ENCODE peak calls at places on chromosomes 4 and X, in six cellular contexts. R, C, L, D, N and M are unnamed samples. For H3K4me1, the result is how much of the 10 kb centered on the place peaks cover.

GRCh38 chrX:10017866-10018265 is 50.7 kb downstream of the CLDN34 start:
- DNase-seq in R (no peak), C (no peak), L (no peak), D (no peak), N (no peak), M (no peak)

GRCh38 chr4:5378002-5378401 is 326.7 kb downstream of the STK32B start:
- DNase-seq in R (no peak), C (no peak), L (no peak), D (no peak), N (no peak), M (no peak)

GRCh38 chr4:154781983-154782293 is 866 bp downstream of the RBM46 start:
- DNase-seq in R (no peak), C (no peak), L (no peak), D (no peak), N (no peak), M (no peak)

GRCh38 chrX:43750248-43750676 is 94.2 kb downstream of the MAOA start:
- DNase-seq in R (peak), C (no peak), L (peak), D (peak), N (peak), M (peak)

GRCh38 chrX:10945463-10945862 is 165.7 kb upstream of the HCCS start:
- DNase-seq in R (no peak), C (no peak), L (no peak), D (no peak), N (no peak), M (no peak)

GRCh38 chrX:131734621-131735020 is 190.7 kb downstream of the OR13H1 start:
- DNase-seq in R (no peak), C (peak), L (no peak), D (no peak), N (peak), M (peak)

GRCh38 chr4:89373396-89373795 is 65.8 kb upstream of the GPRIN3 start:
- DNase-seq in R (no peak), C (no peak), L (no peak), D (no peak), N (no peak), M (no peak)

GRCh38 chrX:69896046-69896445 is 153.7 kb downstream of the AWAT2 start:
- DNase-seq in R (no peak), C (no peak), L (no peak), D (no peak), N (no peak), M (no peak)

GRCh38 chr4:85762204-85762884 is 287.4 kb downstream of the ARHGAP24 start:
- DNase-seq in R (no peak), C (no peak), L (no peak), D (no peak), N (peak), M (no peak)

GRCh38 chrX:55014897-55015299 is 14.7 kb downstream of the APEX2 start:
- DNase-seq in R (no peak), C (no peak), L (no peak), D (no peak), N (no peak), M (no peak)

GRCh38 chr4:24116107-24116506 is 226.3 kb upstream of the PPARGC1A start:
- DNase-seq in R (no peak), C (no peak), L (no peak), D (no peak), N (no peak), M (no peak)

GRCh38 chrX:155313766-155314165 is 20.6 kb downstream of the CLIC2 start:
- DNase-seq in R (no peak), C (no peak), L (no peak), D (no peak), N (no peak), M (no peak)

GRCh38 chrX:83845397-83845796 is 15.5 kb upstream of the CYLC1 start:
- DNase-seq in R (no peak), C (no peak), L (no peak), D (no peak), N (no peak), M (no peak)

GRCh38 chr4:112403072-112403945 is 106.1 kb downstream of the ALPK1 start:
- DNase-seq in R (no peak), C (no peak), L (no peak), D (no peak), N (no peak), M (no peak)

GRCh38 chr4:54228064-54228527 is 997 bp upstream of the PDGFRA start:
- DNase-seq in R (no peak), C (no peak), L (peak), D (no peak), N (peak), M (no peak)

GRCh38 chrX:85107407-85107806 is 103.7 kb downstream of the APOOL start:
- DNase-seq in R (no peak), C (no peak), L (no peak), D (no peak), N (no peak), M (no peak)

GRCh38 chr4:129014566-129015509 is 78.5 kb downstream of the SCLT1 start:
- DNase-seq in R (peak), C (no peak), L (no peak), D (no peak), N (no peak), M (no peak)

GRCh38 chr4:113837397-113837796 is 75.9 kb upstream of the CAMK2D start:
- DNase-seq in R (no peak), C (peak), L (no peak), D (no peak), N (no peak), M (no peak)

GRCh38 chr4:110877728-110878382 is 255.0 kb upstream of the PITX2 start:
- DNase-seq in R (no peak), C (no peak), L (no peak), D (no peak), N (no peak), M (no peak)

GRCh38 chr4:19126903-19127302 is 1105.3 kb upstream of the LCORL start:
- DNase-seq in R (no peak), C (no peak), L (no peak), D (no peak), N (no peak), M (no peak)

GRCh38 chr4:100008048-100008447 is 58.0 kb upstream of the H2AZ1 start:
- DNase-seq in R (no peak), C (no peak), L (no peak), D (no peak), N (no peak), M (no peak)

GRCh38 chrX:84865113-84865512 is 138.6 kb upstream of the APOOL start:
- DNase-seq in R (no peak), C (no peak), L (no peak), D (no peak), N (no peak), M (no peak)

GRCh38 chr4:29326004-29326403 is 1394.2 kb upstream of the PCDH7 start:
- DNase-seq in R (no peak), C (no peak), L (no peak), D (no peak), N (no peak), M (no peak)

GRCh38 chrX:9515464-9515863 is 50.6 kb downstream of the TBL1X start:
- DNase-seq in R (no peak), C (no peak), L (no peak), D (no peak), N (no peak), M (no peak)

GRCh38 chr4:156293657-156294297 is 340.1 kb upstream of the CTSO start:
- DNase-seq in R (no peak), C (no peak), L (no peak), D (no peak), N (no peak), M (no peak)

GRCh38 chr4:112327950-112328349 is 30.8 kb downstream of the ALPK1 start:
- DNase-seq in R (no peak), C (peak), L (no peak), D (no peak), N (no peak), M (no peak)

GRCh38 chrX:107429090-107429489 is 20.4 kb upstream of the FRMPD3 start:
- DNase-seq in R (peak), C (no peak), L (no peak), D (peak), N (no peak), M (no peak)

GRCh38 chr4:107721436-107722090 is 1.5 kb upstream of the PAPSS1 start:
- DNase-seq in R (peak), C (no peak), L (no peak), D (peak), N (no peak), M (peak)

GRCh38 chrX:70301716-70302115 is 11.8 kb downstream of the KIF4A start:
- DNase-seq in R (no peak), C (no peak), L (no peak), D (no peak), N (no peak), M (no peak)

GRCh38 chr4:187826725-187827124 is 168.8 kb upstream of the ZFP42 start:
- DNase-seq in R (no peak), C (no peak), L (no peak), D (no peak), N (no peak), M (no peak)

GRCh38 chr4:113951263-113951662 is 28.2 kb downstream of the ARSJ start:
- DNase-seq in R (no peak), C (no peak), L (no peak), D (no peak), N (no peak), M (no peak)

GRCh38 chr4:184148871-184149637 is 68.6 kb downstream of the ENPP6 start:
- DNase-seq in R (no peak), C (no peak), L (no peak), D (no peak), N (no peak), M (no peak)

GRCh38 chr4:176818531-176818930 is 25.8 kb upstream of the VEGFC start:
- DNase-seq in R (no peak), C (no peak), L (no peak), D (no peak), N (no peak), M (no peak)

DNA sequence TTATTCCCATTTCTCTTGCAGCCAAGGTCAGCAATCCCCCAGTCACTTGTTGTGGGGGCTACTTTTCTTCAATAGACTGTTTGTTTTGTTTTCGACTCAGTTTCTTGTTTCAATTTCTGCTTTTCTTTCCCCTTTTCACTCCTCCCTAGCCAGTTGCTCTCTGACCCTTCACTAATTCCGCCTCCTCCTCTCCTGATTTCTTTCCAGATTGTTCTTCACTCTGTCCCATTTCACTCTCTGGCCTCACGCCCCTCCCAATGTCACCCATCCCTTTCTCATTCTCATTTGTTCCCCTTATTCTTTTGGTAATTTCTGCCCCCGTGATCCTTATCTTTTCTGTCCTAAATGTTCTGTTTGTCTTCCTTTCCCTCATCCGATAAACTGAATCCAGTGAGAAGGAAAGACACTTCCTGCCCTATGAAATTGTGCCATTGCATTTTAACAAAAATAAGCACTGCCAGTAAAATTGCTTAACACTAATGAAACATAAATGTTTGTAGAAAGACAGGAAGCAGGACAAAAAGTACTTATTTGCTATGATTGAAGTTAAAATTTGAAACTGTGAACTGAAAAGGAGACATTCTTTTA is 94.5 kb upstream of the RASGEF1B start:
- DNase-seq in R (no peak), C (no peak), L (no peak), D (no peak), N (no peak), M (no peak)
- H3K4me3 ChIP-seq in R (no peak), C (no peak), L (peak), D (no peak), N (peak), M (no peak)

GRCh38 chr4:158778712-158779111 is 9.9 kb downstream of the FNIP2 start:
- DNase-seq in R (no peak), C (no peak), L (no peak), D (no peak), N (peak), M (no peak)

GRCh38 chr4:158777423-158777822 is 8.6 kb downstream of the FNIP2 start:
- DNase-seq in R (no peak), C (no peak), L (no peak), D (no peak), N (peak), M (no peak)

GRCh38 chr4:158778065-158778711 is 9.4 kb downstream of the FNIP2 start:
- DNase-seq in R (no peak), C (peak), L (no peak), D (no peak), N (no peak), M (no peak)

GRCh38 chr4:158775091-158775651 is 6.3 kb downstream of the FNIP2 start:
- DNase-seq in R (no peak), C (no peak), L (no peak), D (no peak), N (no peak), M (no peak)

DNA sequence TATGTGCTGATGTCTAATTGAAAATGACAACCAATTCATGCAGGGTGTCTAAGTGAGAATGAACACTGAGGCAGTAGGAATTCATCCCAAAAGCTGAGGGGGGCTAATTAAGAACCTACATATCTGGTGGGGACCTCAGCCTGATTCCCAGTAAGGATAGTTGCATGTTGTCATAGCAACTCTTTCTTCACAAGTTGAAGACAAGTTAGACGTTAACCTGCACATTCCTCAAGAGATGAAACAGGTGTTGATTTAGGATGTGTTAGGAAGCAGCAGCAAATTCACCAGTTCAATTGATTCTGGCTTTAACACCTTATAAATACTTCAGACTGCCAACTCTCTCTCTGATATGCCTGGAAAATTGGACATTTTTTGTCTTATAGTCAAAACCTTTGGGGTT is 7.3 kb downstream of the FNIP2 start:
- DNase-seq in R (no peak), C (no peak), L (no peak), D (no peak), N (no peak), M (no peak)
- H3K4me1 ChIP-seq in R (under half), C (under half), L (half or more), D (under half), N (half or more), M (under half)

DNA sequence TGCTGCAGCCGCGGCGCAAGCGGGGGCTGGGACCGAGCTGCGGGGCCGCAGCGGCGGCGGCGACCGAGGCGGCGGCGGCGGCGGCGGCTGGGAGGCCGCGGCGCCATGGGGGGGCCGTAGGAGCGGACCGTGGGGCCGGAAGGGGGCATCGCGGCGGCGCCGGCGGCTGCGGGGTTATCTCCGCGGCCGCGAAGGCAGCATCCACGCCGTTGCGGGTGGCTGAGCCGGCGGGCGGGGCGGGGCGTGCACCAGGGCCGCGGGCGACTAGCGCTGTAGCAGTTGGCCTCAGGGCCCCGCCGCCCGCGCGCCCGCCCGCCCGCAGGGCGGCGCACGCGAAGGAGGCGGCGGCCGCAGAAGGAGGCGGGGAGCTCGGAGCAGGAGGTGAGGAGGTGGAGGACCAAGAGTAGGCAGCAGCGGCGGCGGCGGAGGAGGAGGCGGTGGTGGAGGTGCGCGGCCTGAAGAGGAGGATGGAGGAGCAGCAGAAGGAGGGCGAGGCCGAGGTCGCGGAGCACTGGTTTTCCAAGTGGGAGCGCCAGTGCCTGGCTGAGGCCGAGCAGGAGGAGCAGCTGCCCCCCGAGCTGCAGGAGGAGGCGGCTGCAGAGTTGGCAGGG is 126.1 kb upstream of the CXorf66 start:
- DNase-seq in R (no peak), C (no peak), L (peak), D (no peak), N (peak), M (no peak)
- H3K4me3 ChIP-seq in R (no peak), C (no peak), L (peak), D (no peak), N (peak), M (peak)

GRCh38 chrX:72123471-72124185 is 8.1 kb downstream of the RTL5 start:
- DNase-seq in R (no peak), C (no peak), L (peak), D (no peak), N (no peak), M (no peak)
- H3K4me1 ChIP-seq in R (under half), C (under half), L (half or more), D (under half), N (half or more), M (under half)